ENCODE peak calls at places on chromosomes 6 and 20, in five cellular contexts. Y is H1, T is H9, W is mesenchymal stem cell, L is trophoblast cell. D is an unnamed sample.

GRCh38 chr6:38572186-38572813 is 67.4 kb downstream of the BTBD9 start:
- DNase-seq in L (no peak), Y (no peak), W (peak; percentile 49), T (no peak), D (no peak)

GRCh38 chr6:161439093-161439492 is 165.2 kb upstream of the AGPAT4 start:
- DNase-seq in L (peak; percentile 65), W (peak; percentile 71), T (no peak), Y (no peak), D (no peak)

GRCh38 chr20:63850689-63851547 is 10.4 kb upstream of the ABHD16B start:
- DNase-seq in L (no peak), Y (no peak), T (no peak), W (no peak), D (no peak)

GRCh38 chr6:26218824-26219223 is 131.6 kb downstream of the HFE start:
- DNase-seq in T (no peak), W (no peak), Y (no peak), L (no peak), D (no peak)

GRCh38 chr20:45104786-45105185 is 3.9 kb upstream of the KCNS1 start:
- DNase-seq in L (peak; percentile 83), T (no peak), Y (no peak), W (peak; percentile 77), D (no peak)

GRCh38 chr6:1906625-1907024 is 296.9 kb downstream of the FOXC1 start:
- DNase-seq in Y (no peak), W (no peak), L (no peak), T (peak; percentile 53), D (no peak)

GRCh38 chr6:35203680-35204079 is 10.1 kb upstream of the SCUBE3 start:
- DNase-seq in W (no peak), Y (no peak), L (no peak), T (no peak), D (no peak)

GRCh38 chr20:61515922-61516321 is 263.9 kb downstream of the CDH4 start:
- DNase-seq in W (no peak), Y (no peak), T (no peak), L (no peak), D (no peak)

GRCh38 chr20:6071162-6071695 is 17.4 kb upstream of the LRRN4 start:
- DNase-seq in Y (no peak), T (no peak), W (no peak), L (no peak), D (no peak)

GRCh38 chr6:128397996-128398395 is 122.4 kb downstream of the PTPRK start:
- DNase-seq in T (no peak), L (peak; percentile 39), Y (no peak), W (no peak), D (no peak)

GRCh38 chr6:128395596-128395995 is 124.8 kb downstream of the PTPRK start:
- DNase-seq in W (no peak), L (no peak), T (no peak), Y (no peak), D (no peak)

GRCh38 chr6:128406453-128406852 is 113.9 kb downstream of the PTPRK start:
- DNase-seq in W (no peak), Y (no peak), T (no peak), L (no peak), D (no peak)

GRCh38 chr6:128403618-128404444 is 116.6 kb downstream of the PTPRK start:
- DNase-seq in T (no peak), L (peak; percentile 39), W (no peak), Y (no peak), D (no peak)

DNA sequence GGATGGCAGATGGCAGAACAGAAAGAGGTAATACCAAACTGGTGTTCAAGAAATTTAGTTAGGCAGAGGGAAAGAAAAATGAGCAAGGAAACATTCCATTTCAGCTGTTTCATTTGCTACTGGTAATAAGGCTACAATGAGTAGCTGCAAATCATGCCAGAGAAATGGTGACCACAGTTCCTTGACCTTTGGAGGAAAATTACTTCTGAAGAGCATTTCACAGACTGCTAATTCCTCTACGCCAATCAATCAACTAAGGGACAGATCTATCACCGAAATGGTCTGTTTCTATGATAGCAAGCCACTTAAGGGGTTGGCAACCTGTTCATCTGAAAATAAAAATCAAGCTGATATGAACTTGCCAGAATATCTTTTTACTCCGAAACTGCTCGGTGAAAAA is 119.5 kb downstream of the PTPRK start:
- DNase-seq in L (no peak), Y (no peak), W (peak; percentile 22), T (no peak), D (no peak)
- H2BK12ac ChIP-seq in L (no peak overlapping the region), Y (no peak overlapping the region), W (no peak overlapping the region), T (no peak overlapping the region), D (no peak overlapping the region)

GRCh38 chr20:21288587-21289370 is 14.4 kb upstream of the XRN2 start:
- DNase-seq in W (no peak), Y (no peak), L (no peak), T (no peak), D (no peak)
- H2BK12ac ChIP-seq in W (no peak overlapping the region), Y (no peak overlapping the region), L (no peak overlapping the region), T (no peak overlapping the region), D (no peak overlapping the region)

DNA sequence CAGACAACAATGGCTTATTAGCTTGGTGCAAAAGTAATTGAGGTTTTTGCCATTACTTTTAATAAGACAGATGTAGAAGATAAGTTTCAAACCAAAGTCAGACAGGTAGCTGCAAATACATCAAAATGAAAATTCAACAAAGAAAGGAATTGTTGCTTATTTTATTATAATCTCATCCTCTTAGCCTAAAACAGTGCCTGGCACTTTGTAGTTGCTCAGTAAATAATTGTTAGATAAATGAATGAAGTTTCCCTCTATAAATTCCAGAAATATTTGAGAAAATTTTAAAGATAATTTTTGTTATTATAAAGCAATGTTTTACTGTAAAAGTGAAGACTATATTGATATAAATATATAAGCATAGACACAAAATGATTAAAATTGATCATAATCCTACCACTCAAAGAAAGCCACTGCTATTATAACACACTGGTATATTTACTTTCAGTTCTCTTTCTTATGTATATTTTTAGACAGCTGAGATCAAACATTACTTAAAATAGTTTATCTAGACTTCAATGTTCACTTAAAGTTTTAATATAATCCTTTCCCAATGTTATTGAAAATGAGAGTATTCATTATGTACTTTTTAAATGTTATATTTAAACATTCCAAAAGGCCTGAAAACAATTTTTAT is 42.5 kb downstream of the SESN1 start:
- DNase-seq in T (no peak), Y (no peak), L (no peak), W (no peak), D (no peak)
- H2BK12ac ChIP-seq in T (no peak overlapping the region), Y (no peak overlapping the region), L (no peak overlapping the region), W (no peak overlapping the region), D (no peak overlapping the region)

GRCh38 chr6:157558049-157558448 is 177.1 kb downstream of the ZDHHC14 start:
- DNase-seq in L (no peak), T (no peak), W (no peak), Y (peak; percentile 39), D (no peak)

GRCh38 chr6:157558487-157559200 is 177.7 kb downstream of the ZDHHC14 start:
- DNase-seq in Y (no peak), T (no peak), L (no peak), W (no peak), D (no peak)

GRCh38 chr6:157557541-157557940 is 176.6 kb downstream of the ZDHHC14 start:
- DNase-seq in L (no peak), T (no peak), Y (no peak), W (no peak), D (no peak)

GRCh38 chr6:157561037-157561790 is 180.2 kb downstream of the ZDHHC14 start:
- DNase-seq in L (no peak), T (no peak), Y (no peak), W (no peak), D (no peak)

GRCh38 chr6:157559201-157559756 is 178.3 kb downstream of the ZDHHC14 start:
- DNase-seq in T (no peak), Y (no peak), W (no peak), L (no peak), D (no peak)
- H2BK12ac ChIP-seq in T (no peak overlapping the region), Y (no peak overlapping the region), W (no peak overlapping the region), L (no peak overlapping the region), D (no peak overlapping the region)

GRCh38 chr6:5120011-5120410 is 34.9 kb downstream of the PPP1R3G start:
- DNase-seq in Y (no peak), T (no peak), W (no peak), L (no peak), D (no peak)

GRCh38 chr6:5119090-5119951 is 34.2 kb downstream of the PPP1R3G start:
- DNase-seq in Y (no peak), W (no peak), T (no peak), L (no peak), D (no peak)

GRCh38 chr6:5115168-5115567 is 30.0 kb downstream of the PPP1R3G start:
- DNase-seq in T (no peak), Y (no peak), W (no peak), L (peak; percentile 74), D (no peak)

GRCh38 chr6:5113096-5113495 is 28.0 kb downstream of the PPP1R3G start:
- DNase-seq in Y (no peak), W (no peak), L (no peak), T (no peak), D (no peak)

GRCh38 chr6:5116243-5116991 is 31.3 kb downstream of the PPP1R3G start:
- DNase-seq in Y (no peak), T (no peak), L (no peak), W (no peak), D (no peak)
- H2BK12ac ChIP-seq in Y (no peak overlapping the region), T (no peak overlapping the region), L (no peak overlapping the region), W (no peak overlapping the region), D (no peak overlapping the region)

DNA sequence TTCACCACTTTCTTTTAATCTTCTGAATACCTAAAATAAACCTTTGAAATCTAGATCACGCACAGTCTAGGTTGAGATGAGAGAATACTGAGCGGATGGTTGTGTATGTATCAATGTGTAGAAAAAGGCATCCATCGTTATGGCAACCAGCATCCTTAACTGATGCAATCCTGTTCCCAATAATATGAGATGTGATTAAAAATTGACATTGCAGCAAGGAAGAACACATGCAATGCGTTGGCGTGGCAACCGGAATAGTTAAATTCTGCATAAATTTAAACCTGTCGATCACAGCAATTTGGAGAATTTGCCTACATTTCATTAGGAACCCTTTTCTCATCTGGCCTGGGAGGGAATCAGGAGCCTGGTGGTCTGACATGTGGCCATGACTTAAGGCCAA is 1.3 kb upstream of the L3MBTL1 start:
- DNase-seq in T (no peak), W (no peak), L (no peak), Y (no peak), D (no peak)
- H2BK12ac ChIP-seq in T (no peak overlapping the region), W (no peak overlapping the region), L (no peak overlapping the region), Y (no peak overlapping the region), D (no peak overlapping the region)

DNA sequence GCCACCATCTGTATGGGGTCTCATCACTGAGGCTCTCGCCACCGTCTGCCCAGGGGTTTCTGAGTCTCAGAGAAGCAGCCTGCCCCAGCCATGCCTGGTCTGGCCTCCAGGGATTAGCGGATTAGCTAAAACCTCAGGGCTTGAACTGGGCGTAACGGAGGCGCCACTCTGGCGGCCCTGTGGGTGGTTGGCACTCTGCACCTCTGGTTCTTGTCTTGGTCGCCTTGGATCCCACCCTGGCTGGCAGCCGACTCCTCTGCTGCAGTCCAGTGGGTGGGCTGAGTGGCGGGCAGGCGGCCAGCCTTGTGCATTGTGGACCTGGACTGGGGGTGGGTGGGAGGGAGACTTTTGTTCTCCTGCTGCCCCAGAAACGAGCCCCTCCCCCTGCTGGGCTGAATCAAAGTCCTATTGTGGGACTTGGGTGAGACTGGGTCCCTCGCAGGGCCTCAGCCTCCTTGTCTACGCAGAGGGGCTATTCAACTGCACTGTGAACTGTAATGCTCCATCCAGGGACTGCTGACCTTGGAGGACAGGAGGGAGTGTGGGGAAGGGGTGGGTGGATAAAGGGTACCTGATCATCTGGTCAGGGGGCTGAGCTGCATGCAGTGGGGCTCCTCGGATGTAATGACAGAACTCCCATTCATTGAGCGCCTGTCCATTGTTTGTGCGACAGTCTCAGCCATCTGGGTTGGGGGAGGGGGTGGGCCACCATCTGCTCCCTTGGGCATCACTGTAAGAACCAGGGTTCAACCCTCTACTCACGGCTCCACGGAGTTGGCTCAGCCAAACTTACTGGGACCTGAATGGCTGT is 23.9 kb downstream of the SUN5 start:
- DNase-seq in W (no peak), T (no peak), Y (no peak), L (no peak), D (no peak)
- H2BK12ac ChIP-seq in W (no peak overlapping the region), T (no peak overlapping the region), Y (no peak overlapping the region), L (no peak overlapping the region), D (no peak overlapping the region)

GRCh38 chr20:43388267-43389081 is 69.2 kb upstream of the SRSF6 start:
- DNase-seq in W (no peak), Y (no peak), L (peak; percentile 36), T (no peak), D (no peak)
- H2BK12ac ChIP-seq in W (no peak overlapping the region), Y (no peak overlapping the region), L (no peak overlapping the region), T (no peak overlapping the region), D (no peak overlapping the region)

D was measured in neuronal stem cell.